ENCODE peak calls at places on chromosomes 12 and 14, in seven cellular contexts. B, C, F, V, H, W and N are unnamed samples.

GRCh38 chr12:53212931-53213330 is 5.9 kb upstream of the ITGB7 start:
- DNase-seq in B (no peak), C (no peak), F (no peak), V (no peak), H (no peak), W (no peak), N (no peak)

GRCh38 chr14:106872619-106873446 is 1346.5 kb downstream of the TMEM121 start:
- DNase-seq in B (no peak), C (peak), F (peak), V (peak), H (peak), W (peak), N (no peak)

GRCh38 chr12:113891737-113892520 is 74.2 kb downstream of the RBM19 start:
- DNase-seq in B (peak), C (no peak), F (no peak), V (no peak), H (no peak), W (no peak), N (no peak)

GRCh38 chr12:67442347-67442841 is 173.2 kb downstream of the CAND1 start:
- DNase-seq in B (peak), C (no peak), F (no peak), V (no peak), H (no peak), W (peak), N (peak)

GRCh38 chr12:21539797-21540196 is 13.7 kb downstream of the SPX start:
- DNase-seq in B (peak), C (no peak), F (no peak), V (no peak), H (no peak), W (no peak), N (no peak)

GRCh38 chr14:100213587-100213955 is 25.4 kb upstream of the YY1 start:
- DNase-seq in B (no peak), C (no peak), F (no peak), V (no peak), H (no peak), W (no peak), N (no peak)

GRCh38 chr14:37590096-37590809 is 4.8 kb downstream of the FOXA1 start:
- DNase-seq in B (no peak), C (no peak), F (no peak), V (no peak), H (no peak), W (no peak), N (no peak)

GRCh38 chr14:100644383-100644782 is 57.2 kb upstream of the BEGAIN start:
- DNase-seq in B (no peak), C (no peak), F (no peak), V (no peak), H (no peak), W (no peak), N (no peak)

GRCh38 chr12:124493809-124494750 is 73.3 kb downstream of the NCOR2 start:
- DNase-seq in B (no peak), C (peak), F (peak), V (no peak), H (no peak), W (no peak), N (no peak)